ENCODE peak calls at places on chromosomes 2 and 18, in six cellular contexts. One of them, this sample, is unnamed.

GRCh38 chr18:73774836-73775509 is 372.7 kb downstream of the FBXO15 start:
- DNase-seq in K562: no peak
- DNase-seq in H1: no peak
- DNase-seq in HCT116: no peak
- DNase-seq in GM12878: no peak
- DNase-seq in HepG2: no peak
- DNase-seq in this sample: peak

GRCh38 chr2:191152841-191153240 is 2.0 kb upstream of the STAT4 start:
- DNase-seq in GM12878: no peak
- DNase-seq in HepG2: no peak
- DNase-seq in H1: no peak
- DNase-seq in HCT116: no peak
- DNase-seq in K562: no peak
- DNase-seq in this sample: no peak

GRCh38 chr2:101446869-101447268 is 28.0 kb downstream of the RFX8 start:
- DNase-seq in H1: no peak
- DNase-seq in K562: no peak
- DNase-seq in GM12878: no peak
- DNase-seq in HepG2: no peak
- DNase-seq in HCT116: no peak
- DNase-seq in this sample: no peak

GRCh38 chr18:78768221-78768620 is 211.4 kb upstream of the SALL3 start:
- DNase-seq in H1: no peak
- DNase-seq in HCT116: no peak
- DNase-seq in GM12878: no peak
- DNase-seq in K562: no peak
- DNase-seq in HepG2: no peak
- DNase-seq in this sample: no peak

GRCh38 chr18:43744960-43745740 is 467.9 kb upstream of the SYT4 start:
- DNase-seq in HCT116: no peak
- DNase-seq in H1: no peak
- DNase-seq in GM12878: no peak
- DNase-seq in K562: no peak
- DNase-seq in HepG2: no peak
- DNase-seq in this sample: no peak

GRCh38 chr2:238286987-238287386 is 1.4 kb downstream of the PER2 start:
- DNase-seq in GM12878: no peak
- DNase-seq in H1: no peak
- DNase-seq in K562: no peak
- DNase-seq in HepG2: no peak
- DNase-seq in HCT116: no peak
- DNase-seq in this sample: no peak

GRCh38 chr2:727071-727470 is 49.9 kb upstream of the TMEM18 start:
- DNase-seq in HCT116: no peak
- DNase-seq in HepG2: no peak
- DNase-seq in H1: no peak
- DNase-seq in K562: no peak
- DNase-seq in GM12878: peak
- DNase-seq in this sample: no peak

GRCh38 chr2:54499666-54500065 is 43.5 kb downstream of the SPTBN1 start:
- DNase-seq in H1: no peak
- DNase-seq in HepG2: no peak
- DNase-seq in K562: no peak
- DNase-seq in GM12878: no peak
- DNase-seq in HCT116: no peak
- DNase-seq in this sample: no peak

GRCh38 chr2:119169717-119170116 is 11.2 kb upstream of the C1QL2 start:
- DNase-seq in H1: no peak
- DNase-seq in HepG2: no peak
- DNase-seq in K562: no peak
- DNase-seq in GM12878: no peak
- DNase-seq in HCT116: no peak
- DNase-seq in this sample: no peak

GRCh38 chr2:1272835-1273234 is 140.4 kb upstream of the TPO start:
- DNase-seq in HepG2: no peak
- DNase-seq in K562: no peak
- DNase-seq in HCT116: no peak
- DNase-seq in GM12878: no peak
- DNase-seq in H1: no peak
- DNase-seq in this sample: no peak

GRCh38 chr2:105934467-105934866 is 189.8 kb downstream of the NCK2 start:
- DNase-seq in H1: no peak
- DNase-seq in HCT116: no peak
- DNase-seq in GM12878: no peak
- DNase-seq in HepG2: peak
- DNase-seq in K562: no peak
- DNase-seq in this sample: no peak

GRCh38 chr2:19685713-19686112 is 216.1 kb downstream of the TTC32 start:
- DNase-seq in HCT116: no peak
- DNase-seq in K562: no peak
- DNase-seq in H1: no peak
- DNase-seq in GM12878: no peak
- DNase-seq in HepG2: no peak
- DNase-seq in this sample: no peak

GRCh38 chr2:142869461-142870106 is 7.9 kb upstream of the KYNU start:
- DNase-seq in K562: no peak
- DNase-seq in HepG2: peak
- DNase-seq in HCT116: no peak
- DNase-seq in H1: no peak
- DNase-seq in GM12878: no peak
- DNase-seq in this sample: no peak

GRCh38 chr2:235086481-235087184 is 134.8 kb downstream of the SH3BP4 start:
- DNase-seq in H1: no peak
- DNase-seq in K562: no peak
- DNase-seq in HCT116: no peak
- DNase-seq in GM12878: no peak
- DNase-seq in HepG2: no peak
- DNase-seq in this sample: no peak

GRCh38 chr2:16151281-16151570 is 210.9 kb downstream of the MYCN start:
- DNase-seq in HCT116: no peak
- DNase-seq in K562: no peak
- DNase-seq in GM12878: no peak
- DNase-seq in H1: peak
- DNase-seq in HepG2: no peak
- DNase-seq in this sample: no peak

GRCh38 chr2:189337648-189338047 is 103.6 kb upstream of the WDR75 start:
- DNase-seq in HCT116: no peak
- DNase-seq in K562: no peak
- DNase-seq in GM12878: no peak
- DNase-seq in H1: no peak
- DNase-seq in HepG2: no peak
- DNase-seq in this sample: no peak

GRCh38 chr2:9373047-9373446 is 50.3 kb downstream of the ITGB1BP1 start:
- DNase-seq in HepG2: no peak
- DNase-seq in GM12878: no peak
- DNase-seq in H1: no peak
- DNase-seq in K562: no peak
- DNase-seq in HCT116: no peak
- DNase-seq in this sample: no peak

GRCh38 chr2:205198130-205198505 is 484.2 kb upstream of the NRP2 start:
- DNase-seq in H1: no peak
- DNase-seq in HepG2: no peak
- DNase-seq in GM12878: no peak
- DNase-seq in K562: no peak
- DNase-seq in HCT116: no peak
- DNase-seq in this sample: no peak

GRCh38 chr2:200306969-200307811 is 697 bp downstream of the SPATS2L start:
- DNase-seq in K562: peak
- DNase-seq in HepG2: no peak
- DNase-seq in HCT116: no peak
- DNase-seq in H1: peak
- DNase-seq in GM12878: no peak
- DNase-seq in this sample: peak

GRCh38 chr2:239819091-239819973 is 205.8 kb downstream of the NDUFA10 start:
- DNase-seq in K562: no peak
- DNase-seq in HepG2: no peak
- DNase-seq in HCT116: no peak
- DNase-seq in H1: no peak
- DNase-seq in GM12878: no peak
- DNase-seq in this sample: no peak

GRCh38 chr2:239821694-239822075 is 203.5 kb downstream of the NDUFA10 start:
- DNase-seq in HCT116: no peak
- DNase-seq in HepG2: no peak
- DNase-seq in H1: no peak
- DNase-seq in K562: no peak
- DNase-seq in GM12878: no peak
- DNase-seq in this sample: no peak

GRCh38 chr2:239818531-239819011 is 206.6 kb downstream of the NDUFA10 start:
- DNase-seq in H1: peak
- DNase-seq in HCT116: no peak
- DNase-seq in K562: no peak
- DNase-seq in GM12878: no peak
- DNase-seq in HepG2: no peak
- DNase-seq in this sample: no peak

GRCh38 chr2:239820836-239821693 is 204.1 kb downstream of the NDUFA10 start:
- DNase-seq in H1: no peak
- DNase-seq in K562: no peak
- DNase-seq in GM12878: no peak
- DNase-seq in HCT116: no peak
- DNase-seq in HepG2: no peak
- DNase-seq in this sample: no peak

GRCh38 chr2:239819974-239820555 is 205.1 kb downstream of the NDUFA10 start:
- DNase-seq in HCT116: no peak
- DNase-seq in K562: peak
- DNase-seq in GM12878: no peak
- DNase-seq in HepG2: no peak
- DNase-seq in H1: no peak
- DNase-seq in this sample: no peak
- TF ChIP-seq JUND in HCT116: no peak
- TF ChIP-seq JUND in K562: no peak
- TF ChIP-seq JUND in GM12878: no peak
- TF ChIP-seq JUND in HepG2: no peak
- TF ChIP-seq JUND in H1: no peak
- TF ChIP-seq JUND in this sample: no peak

GRCh38 chr2:232493701-232494426 is 6.2 kb upstream of the ECEL1 start:
- DNase-seq in K562: no peak
- DNase-seq in HCT116: no peak
- DNase-seq in HepG2: no peak
- DNase-seq in H1: no peak
- DNase-seq in GM12878: no peak
- DNase-seq in this sample: no peak
- TF ChIP-seq JUND in K562: no peak
- TF ChIP-seq JUND in HCT116: no peak
- TF ChIP-seq JUND in HepG2: no peak
- TF ChIP-seq JUND in H1: no peak
- TF ChIP-seq JUND in GM12878: no peak
- TF ChIP-seq JUND in this sample: no peak

DNA sequence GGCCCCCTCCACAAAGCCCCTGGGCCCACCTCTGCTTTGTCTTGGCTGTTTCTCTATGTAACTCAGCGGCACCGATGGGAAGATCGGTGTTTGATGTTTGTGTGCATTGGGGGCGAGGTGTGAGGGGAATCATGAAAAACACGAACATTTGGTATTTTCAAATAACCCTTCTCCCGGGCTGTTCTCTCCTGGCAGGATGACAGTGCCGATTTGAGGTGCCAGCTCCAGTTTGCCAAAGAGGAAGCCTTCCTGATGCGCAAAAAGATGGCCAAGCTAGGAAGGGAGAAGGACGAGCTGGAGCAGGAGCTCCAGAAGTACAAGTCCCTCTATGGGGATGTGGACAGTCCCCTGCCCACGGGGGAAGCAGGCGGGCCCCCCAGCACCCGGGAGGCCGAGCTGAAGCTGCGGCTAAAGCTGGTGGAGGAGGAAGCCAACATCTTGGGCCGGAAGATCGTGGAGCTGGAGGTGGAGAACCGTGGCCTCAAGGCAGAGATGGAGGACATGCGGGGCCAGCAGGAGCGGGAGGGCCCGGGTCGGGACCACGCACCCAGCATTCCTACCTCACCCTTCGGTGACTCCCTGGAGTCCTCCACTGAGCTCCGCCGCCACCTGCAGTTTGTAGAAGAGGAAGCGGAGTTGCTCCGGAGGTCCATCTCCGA is 78.1 kb downstream of the MTCL1 start:
- DNase-seq in H1: no peak
- DNase-seq in GM12878: no peak
- DNase-seq in HepG2: no peak
- DNase-seq in K562: no peak
- DNase-seq in HCT116: no peak
- DNase-seq in this sample: no peak
- TF ChIP-seq JUND in H1: no peak
- TF ChIP-seq JUND in GM12878: no peak
- TF ChIP-seq JUND in HepG2: no peak
- TF ChIP-seq JUND in K562: no peak
- TF ChIP-seq JUND in HCT116: no peak
- TF ChIP-seq JUND in this sample: no peak

GRCh38 chr2:63053235-63053888 is 2.7 kb downstream of the OTX1 start:
- DNase-seq in H1: no peak
- DNase-seq in HCT116: no peak
- DNase-seq in GM12878: no peak
- DNase-seq in K562: no peak
- DNase-seq in HepG2: no peak
- DNase-seq in this sample: no peak

GRCh38 chr2:63054812-63055509 is 4.3 kb downstream of the OTX1 start:
- DNase-seq in H1: peak
- DNase-seq in GM12878: no peak
- DNase-seq in K562: no peak
- DNase-seq in HCT116: no peak
- DNase-seq in HepG2: no peak
- DNase-seq in this sample: no peak

GRCh38 chr2:63055510-63056308 is 5.1 kb downstream of the OTX1 start:
- DNase-seq in HCT116: no peak
- DNase-seq in K562: no peak
- DNase-seq in H1: peak
- DNase-seq in HepG2: no peak
- DNase-seq in GM12878: no peak
- DNase-seq in this sample: no peak

GRCh38 chr2:63052411-63053234 is 2.0 kb downstream of the OTX1 start:
- DNase-seq in H1: peak
- DNase-seq in K562: no peak
- DNase-seq in GM12878: no peak
- DNase-seq in HepG2: no peak
- DNase-seq in HCT116: no peak
- DNase-seq in this sample: no peak

DNA sequence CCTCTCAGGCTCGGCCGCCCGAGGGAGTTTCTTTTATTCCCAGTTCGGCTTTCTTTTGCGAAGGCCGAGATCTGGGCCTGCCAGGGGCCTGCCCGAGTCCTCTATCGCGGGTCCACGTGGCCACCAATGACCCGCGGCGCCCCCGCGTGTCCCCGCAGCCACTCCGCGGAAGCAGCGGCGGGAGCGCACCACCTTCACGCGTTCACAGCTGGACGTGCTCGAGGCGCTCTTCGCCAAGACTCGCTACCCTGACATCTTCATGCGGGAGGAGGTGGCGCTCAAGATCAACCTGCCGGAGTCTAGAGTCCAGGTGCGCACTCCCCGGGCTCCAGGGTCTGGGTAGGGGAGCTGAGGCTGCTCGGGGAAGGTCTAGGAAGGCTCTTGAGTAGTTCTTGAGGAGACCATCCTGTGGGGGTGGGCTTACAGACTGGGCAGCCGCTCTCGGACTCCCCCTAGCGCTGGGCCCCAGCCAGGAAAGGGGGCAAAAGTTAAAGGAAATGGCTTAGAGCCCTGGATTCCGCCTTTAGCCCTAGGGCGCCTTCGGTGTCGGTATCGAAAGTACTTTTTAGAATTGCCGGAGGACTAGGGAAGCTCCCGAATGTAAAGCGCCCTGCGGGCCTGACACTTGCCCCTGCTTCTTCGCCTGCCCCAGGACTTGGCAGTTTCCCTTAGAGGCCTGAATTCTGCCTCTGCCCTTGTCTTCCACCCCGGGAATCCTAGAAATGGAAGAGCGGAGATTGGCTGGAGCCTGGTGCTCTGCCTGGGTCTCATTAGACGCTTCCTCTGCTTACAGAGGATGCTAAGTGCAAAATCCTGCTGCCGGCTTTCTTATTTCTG is 3.5 kb downstream of the OTX1 start:
- DNase-seq in H1: peak
- DNase-seq in HCT116: no peak
- DNase-seq in K562: no peak
- DNase-seq in GM12878: no peak
- DNase-seq in HepG2: no peak
- DNase-seq in this sample: no peak
- TF ChIP-seq JUND in H1: peak
- TF ChIP-seq JUND in HCT116: no peak
- TF ChIP-seq JUND in K562: no peak
- TF ChIP-seq JUND in GM12878: no peak
- TF ChIP-seq JUND in HepG2: no peak
- TF ChIP-seq JUND in this sample: no peak

This sample was measured in T47D.